ENCODE peak calls at places on chromosomes 2 and 18, in five cellular contexts. U is GM20000, Q is GM10248, A is GM13977, B is lung. N is an unnamed sample.

GRCh38 chr2:37802106-37802791 is 122.8 kb upstream of the RMDN2 start:
- DNase-seq in U (no peak), A (no peak), B (peak; percentile 81), Q (no peak), N (no peak)

GRCh38 chr2:153354406-153354805 is 124.2 kb downstream of the RPRM start:
- DNase-seq in A (no peak), Q (no peak), B (no peak), U (no peak), N (no peak)

GRCh38 chr2:119234021-119235019 is 10.7 kb downstream of the STEAP3 start:
- DNase-seq in Q (no peak), U (no peak), A (no peak), B (no peak), N (peak; percentile 14)

GRCh38 chr2:227471924-227472264 is at the start of gene AGFG1:
- DNase-seq in U (peak; percentile 94), B (peak; percentile 88), A (peak; percentile 91), Q (peak; percentile 88), N (peak; percentile 87)

GRCh38 chr2:195672674-195673073 is 15.6 kb downstream of the SLC39A10 start:
- DNase-seq in B (no peak), U (no peak), Q (no peak), A (no peak), N (no peak)

GRCh38 chr18:35355140-35355618 is 11.0 kb upstream of the ZNF24 start:
- DNase-seq in Q (peak; percentile 57), B (peak; percentile 73), U (peak; percentile 62), A (peak; percentile 67), N (peak; percentile 75)

GRCh38 chr2:32882911-32883810 is 63.6 kb upstream of the LTBP1 start:
- DNase-seq in U (no peak), A (no peak), B (no peak), Q (no peak), N (no peak)

GRCh38 chr2:117674172-117674571 is 140.3 kb upstream of the DDX18 start:
- DNase-seq in U (no peak), A (no peak), Q (no peak), B (no peak), N (no peak)

GRCh38 chr2:232236200-232236599 is 142.4 kb upstream of the ALPP start:
- DNase-seq in B (no peak), U (peak; percentile 53), A (peak; percentile 70), Q (peak; percentile 58), N (no peak)

GRCh38 chr2:157194097-157194688 is 63.3 kb upstream of the GALNT5 start:
- DNase-seq in B (no peak), A (peak; percentile 52), Q (peak; percentile 49), U (peak; percentile 42), N (peak; percentile 42)

GRCh38 chr2:46248171-46248570 is 49.0 kb upstream of the EPAS1 start:
- DNase-seq in B (no peak), A (no peak), Q (no peak), U (no peak), N (no peak)

GRCh38 chr18:77482190-77482928 is 232.7 kb downstream of the GALR1 start:
- DNase-seq in A (no peak), Q (no peak), U (no peak), B (no peak), N (no peak)

GRCh38 chr18:68267583-68267982 is 447.3 kb downstream of the TMX3 start:
- DNase-seq in U (no peak), Q (no peak), B (no peak), A (no peak), N (no peak)

GRCh38 chr2:144356402-144356801 is 163.5 kb downstream of the ZEB2 start:
- DNase-seq in B (no peak), A (no peak), Q (no peak), U (no peak), N (no peak)

GRCh38 chr2:191366199-191366598 is 121.0 kb downstream of the MYO1B start:
- DNase-seq in A (no peak), Q (no peak), B (no peak), U (no peak), N (no peak)

GRCh38 chr2:108621087-108621559 is 86.9 kb downstream of the LIMS1 start:
- DNase-seq in U (peak; percentile 61), B (peak; percentile 63), A (peak; percentile 58), Q (peak; percentile 74), N (peak; percentile 87)

GRCh38 chr2:170571612-170572011 is 143.5 kb upstream of the SP5 start:
- DNase-seq in A (no peak), U (no peak), Q (no peak), B (no peak), N (no peak)

GRCh38 chr2:85037622-85038021 is 66.7 kb downstream of the KCMF1 start:
- DNase-seq in A (no peak), U (no peak), Q (no peak), B (no peak), N (no peak)

GRCh38 chr2:241894681-241895426 is 25.3 kb downstream of the RTP5 start:
- DNase-seq in Q (no peak), U (no peak), B (no peak), A (no peak), N (no peak)

GRCh38 chr2:39176997-39177396 is 56.1 kb upstream of the SOS1 start:
- DNase-seq in B (no peak), A (no peak), Q (no peak), U (no peak), N (no peak)
- TF ChIP-seq CTCF in B (no peak), A (no peak), Q (no peak), U (no peak), N (no peak)

GRCh38 chr18:72091369-72091768 is 452.8 kb downstream of the CBLN2 start:
- DNase-seq in Q (no peak), B (no peak), U (no peak), A (no peak), N (no peak)

GRCh38 chr18:72089432-72089831 is 454.7 kb downstream of the CBLN2 start:
- DNase-seq in Q (no peak), B (no peak), U (no peak), A (no peak), N (no peak)

DNA sequence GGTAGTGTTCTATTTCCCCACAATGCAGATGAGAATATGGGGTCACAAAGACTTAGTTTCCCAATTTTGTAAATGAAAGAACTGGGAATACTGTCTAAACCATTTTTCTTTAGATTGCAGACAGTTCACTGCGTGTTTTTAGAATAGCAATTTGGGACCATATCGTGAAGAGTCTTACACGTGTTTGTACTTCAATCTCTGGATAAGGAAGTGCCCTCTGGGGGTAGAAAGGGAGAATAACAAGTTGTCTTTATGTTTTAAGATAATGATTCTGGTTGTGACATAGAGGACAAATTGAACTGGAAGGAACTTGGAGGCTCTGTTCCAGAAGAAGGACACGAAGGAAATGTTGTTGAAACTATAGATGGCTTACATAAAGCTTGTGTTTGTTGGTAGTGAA is 457.7 kb downstream of the CBLN2 start:
- DNase-seq in B (no peak), Q (no peak), U (no peak), A (no peak), N (no peak)
- TF ChIP-seq CTCF in B (no peak), Q (peak; percentile 35), U (no peak), A (peak; percentile 40), N (peak; percentile 63)

DNA sequence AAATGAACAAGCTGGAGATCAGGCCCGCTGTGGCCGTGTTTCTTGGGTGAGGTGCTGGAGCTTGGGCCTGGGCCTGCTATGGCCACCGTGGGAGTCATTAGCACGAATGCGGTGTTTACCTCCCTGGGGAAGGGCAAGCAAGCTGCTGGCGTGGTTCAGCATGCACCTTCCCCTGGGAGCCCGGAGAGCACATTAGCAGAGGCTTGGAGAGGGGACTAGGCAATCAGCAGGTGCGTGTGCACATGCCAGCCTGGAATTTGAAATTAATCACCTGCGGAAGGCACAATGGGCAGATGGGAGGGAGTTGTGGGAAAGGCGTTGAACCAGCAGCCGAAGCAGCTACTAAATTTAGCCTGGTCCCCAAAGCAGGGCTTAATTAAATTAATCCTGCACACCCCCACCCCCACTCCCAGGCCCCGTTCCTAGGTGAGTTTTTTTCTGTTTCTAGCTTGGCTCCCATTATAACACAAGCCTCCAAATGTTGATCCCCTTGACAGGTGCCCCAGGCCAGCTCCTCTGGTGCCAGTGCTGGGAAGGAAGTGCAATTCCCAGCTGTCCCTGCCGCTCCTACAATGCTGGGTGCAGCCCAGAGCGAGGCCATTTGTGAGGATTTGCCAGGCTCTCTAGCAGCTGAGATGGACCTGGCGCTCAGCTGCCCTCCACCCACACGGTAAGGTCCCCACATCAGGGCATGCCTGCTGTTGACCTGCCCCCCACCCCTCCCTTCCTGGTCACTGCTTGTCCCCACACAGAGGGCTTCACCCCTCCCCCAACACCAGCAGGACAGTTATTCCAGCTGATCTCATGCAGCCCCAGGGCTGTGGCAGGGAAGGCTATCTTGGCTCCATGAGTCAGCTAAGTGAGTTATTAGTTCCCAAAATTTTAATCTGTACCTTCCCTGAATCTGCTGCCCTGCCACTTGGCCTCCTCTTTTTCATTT is 115.0 kb downstream of the ZBTB7C start:
- DNase-seq in U (no peak), A (no peak), Q (no peak), B (peak; percentile 27), N (no peak)
- TF ChIP-seq CTCF in U (no peak), A (no peak), Q (no peak), B (no peak), N (no peak)

GRCh38 chr18:50398947-50399346 is 24.1 kb downstream of the SKA1 start:
- DNase-seq in Q (no peak), U (no peak), A (no peak), B (no peak), N (no peak)

GRCh38 chr18:50401334-50401733 is 26.5 kb downstream of the SKA1 start:
- DNase-seq in B (no peak), U (no peak), A (no peak), Q (no peak), N (no peak)

GRCh38 chr18:50398099-50398498 is 23.3 kb downstream of the SKA1 start:
- DNase-seq in Q (no peak), U (no peak), A (no peak), B (no peak), N (no peak)

GRCh38 chr18:50401888-50402287 is 27.0 kb downstream of the SKA1 start:
- DNase-seq in B (peak; percentile 49), A (no peak), Q (no peak), U (no peak), N (peak; percentile 55)

DNA sequence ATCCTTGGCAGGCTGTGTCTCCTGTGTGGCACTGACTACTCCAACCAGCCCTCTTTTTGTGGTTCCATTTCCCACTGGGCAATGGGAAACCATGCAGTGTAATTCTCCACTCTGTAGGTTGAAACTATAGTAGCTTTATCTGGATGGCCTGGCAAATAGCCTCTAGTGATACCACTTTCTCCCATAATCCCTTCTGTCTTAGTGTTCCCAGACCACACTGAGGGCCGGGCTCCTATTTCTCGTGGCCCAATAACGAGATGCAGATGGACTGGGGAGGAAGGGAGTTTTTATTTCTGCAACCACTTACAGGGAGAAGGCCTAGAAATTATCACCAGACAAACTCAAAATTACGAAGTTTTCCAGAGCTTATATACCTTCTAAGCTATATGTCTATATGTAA is 24.7 kb downstream of the SKA1 start:
- DNase-seq in U (no peak), B (no peak), A (no peak), Q (no peak), N (no peak)
- TF ChIP-seq CTCF in U (no peak), B (no peak), A (no peak), Q (no peak), N (no peak)

N was measured in activated CD8-positive, alpha-beta T cell treated with anti-CD3 and anti-CD28 coated beads for 36 hours.